ENCODE peak calls at places on chromosomes 13 and 19, in seven cellular contexts. L, C, R, N, H, U and I are unnamed samples.

GRCh38 chr13:43331676-43332075 is 308.3 kb downstream of the DNAJC15 start:
- DNase-seq in R (peak; percentile 35), U (no peak), L (no peak), C (no peak), N (no peak), H (no peak), I (no peak)

GRCh38 chr13:101452519-101453485 is at the start of gene ITGBL1:
- DNase-seq in C (peak; percentile 81), N (no peak), H (no peak), U (no peak), L (no peak), R (no peak), I (peak; percentile 0)

GRCh38 chr19:55720214-55720746 is 17.9 kb downstream of the NLRP9 start:
- DNase-seq in N (no peak), R (no peak), L (no peak), H (no peak), U (no peak), C (no peak), I (no peak)

GRCh38 chr19:41703602-41704293 is 4.7 kb upstream of the CEACAM5 start:
- DNase-seq in N (no peak), R (no peak), L (no peak), C (no peak), U (peak; percentile 48), H (no peak), I (no peak)

GRCh38 chr13:23506071-23506820 is 64.0 kb upstream of the TNFRSF19 start:
- DNase-seq in N (no peak), U (no peak), H (no peak), L (no peak), R (no peak), C (peak; percentile 80), I (no peak)

GRCh38 chr19:39499082-39499642 is 415 bp downstream of the DLL3 start:
- DNase-seq in L (no peak), N (no peak), C (no peak), H (no peak), U (no peak), R (no peak), I (no peak)

GRCh38 chr13:47455581-47455980 is 545.5 kb downstream of the SUCLA2 start:
- DNase-seq in L (no peak), U (no peak), H (no peak), C (peak; percentile 30), N (no peak), R (no peak), I (no peak)

GRCh38 chr19:18831524-18832330 is at the start of gene UPF1:
- DNase-seq in R (peak; percentile 81), L (peak; percentile 96), U (peak; percentile 99), H (peak; percentile 61), N (no peak), C (peak; percentile 88), I (peak; percentile 74)

GRCh38 chr13:109584844-109585361 is 201.5 kb downstream of the IRS2 start:
- DNase-seq in C (no peak), L (no peak), H (no peak), R (no peak), N (no peak), U (no peak), I (no peak)

GRCh38 chr13:78586706-78587105 is 16.6 kb downstream of the POU4F1 start:
- DNase-seq in N (no peak), H (no peak), U (no peak), C (no peak), R (no peak), L (no peak), I (no peak)

GRCh38 chr13:97076898-97077297 is 82.6 kb upstream of the OXGR1 start:
- DNase-seq in U (no peak), R (no peak), L (no peak), H (no peak), C (no peak), N (no peak), I (no peak)
- TF ChIP-seq CTCF in U (no peak), R (no peak), L (no peak), H (no peak), C (no peak), N (no peak), I (no peak)

GRCh38 chr13:112250788-112251445 is 125.2 kb upstream of the SPACA7 start:
- DNase-seq in H (no peak), R (no peak), N (no peak), U (peak; percentile 32), L (no peak), C (no peak), I (no peak)

GRCh38 chr13:112251930-112252585 is 124.1 kb upstream of the SPACA7 start:
- DNase-seq in C (no peak), N (no peak), R (no peak), U (no peak), L (no peak), H (no peak), I (no peak)

GRCh38 chr13:112248406-112248760 is 127.8 kb upstream of the SPACA7 start:
- DNase-seq in C (no peak), R (no peak), U (peak; percentile 53), H (no peak), N (no peak), L (no peak), I (no peak)

GRCh38 chr13:112248909-112249592 is 127.1 kb upstream of the SPACA7 start:
- DNase-seq in U (peak; percentile 42), H (no peak), N (no peak), C (no peak), R (no peak), L (no peak), I (no peak)

DNA sequence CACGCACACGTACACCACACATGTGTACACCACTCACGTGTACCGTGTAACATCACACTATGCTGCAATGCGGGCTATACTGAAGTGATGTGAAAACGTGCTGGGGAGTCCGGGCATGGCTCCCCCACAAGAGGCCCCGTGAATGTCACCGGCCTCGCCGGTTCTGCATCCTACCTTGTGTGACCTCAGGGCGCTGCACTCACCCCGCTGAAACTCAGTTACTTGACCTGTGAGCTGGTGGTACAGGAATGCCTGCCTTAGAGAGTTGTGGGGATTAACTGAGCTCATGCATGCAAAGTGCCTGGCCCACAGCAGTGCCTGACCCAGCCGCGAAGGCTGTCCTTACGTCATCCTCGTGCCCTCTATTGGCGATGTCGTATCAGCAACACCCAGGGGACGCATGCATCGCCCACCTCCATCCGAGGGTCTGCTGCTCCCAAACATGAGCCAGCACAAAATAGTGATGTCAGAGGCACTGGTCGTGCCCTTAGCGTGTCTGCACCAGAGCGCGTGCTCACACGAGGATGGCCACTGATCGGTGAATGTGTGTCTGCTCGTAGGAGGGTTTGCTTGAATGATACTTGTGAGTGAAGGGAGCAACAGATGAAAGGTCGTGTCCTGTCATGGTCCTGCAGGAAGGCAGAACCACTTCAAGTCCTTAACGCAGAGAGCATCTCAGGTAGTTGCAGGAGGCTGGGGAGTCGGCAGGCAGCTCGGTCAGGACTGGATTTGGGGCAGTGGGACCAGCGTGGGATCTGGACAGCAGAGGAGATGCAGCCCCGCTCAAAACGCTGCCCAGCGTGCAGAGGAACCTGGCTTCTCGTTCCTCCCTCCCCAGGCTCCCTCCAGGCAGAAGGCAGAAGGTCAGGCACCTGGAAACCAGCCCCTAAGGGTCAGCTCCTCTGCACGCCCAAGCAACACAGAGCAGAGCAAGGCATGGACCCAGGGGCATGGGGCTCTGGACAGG is 126.2 kb upstream of the SPACA7 start:
- DNase-seq in N (no peak), C (no peak), L (no peak), H (no peak), U (peak; percentile 48), R (no peak), I (no peak)
- H3K4me3 ChIP-seq in N (no peak overlapping the region), C (no peak overlapping the region), L (no peak overlapping the region), H (no peak overlapping the region), U (no peak overlapping the region), R (no peak overlapping the region), I (no peak overlapping the region)

DNA sequence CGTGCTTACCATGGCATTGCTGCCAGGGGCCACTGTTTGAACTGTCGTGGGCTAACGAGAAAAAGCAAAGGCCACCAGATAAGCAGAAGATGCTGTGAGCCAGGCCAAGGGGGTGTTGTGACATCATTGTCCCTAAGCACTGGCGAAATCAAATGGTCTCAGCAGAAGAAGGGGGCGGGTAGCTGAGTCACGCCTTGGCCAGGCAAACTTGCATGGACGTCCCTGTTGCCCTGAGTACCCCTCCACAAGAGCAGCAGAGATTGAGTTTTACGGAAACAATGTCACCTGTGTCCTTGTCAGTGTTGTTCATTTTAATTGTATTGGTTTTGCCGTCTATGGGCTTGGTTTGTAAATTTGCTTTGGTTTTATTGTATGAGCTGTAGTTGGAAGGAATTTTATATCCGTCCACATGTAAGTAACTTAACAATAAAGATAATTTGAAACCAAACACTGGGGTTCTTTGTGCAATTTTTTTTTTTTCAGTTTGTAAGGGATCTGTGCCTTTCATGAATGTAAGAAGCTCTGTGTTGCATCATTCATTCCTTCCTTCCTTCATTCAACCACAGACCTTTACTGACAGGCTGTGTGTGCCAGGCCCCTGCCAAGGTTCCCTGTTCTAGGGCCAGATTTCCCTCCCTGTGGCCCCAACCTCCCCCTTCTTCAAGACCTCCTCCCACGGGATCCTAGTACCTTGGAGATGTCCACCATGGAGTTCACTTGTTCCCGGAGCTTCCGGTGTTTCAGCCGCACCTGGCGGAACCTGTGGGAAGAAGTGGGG is 12.3 kb downstream of the KCNN4 start:
- DNase-seq in C (peak; percentile 32), N (no peak), L (no peak), H (no peak), R (no peak), U (peak; percentile 76), I (no peak)
- TF ChIP-seq CTCF in C (no peak), N (no peak), L (no peak), H (no peak), R (no peak), U (no peak), I (no peak)

GRCh38 chr19:8316351-8317125 is 4.6 kb downstream of the NDUFA7 start:
- DNase-seq in R (no peak), H (no peak), U (no peak), C (no peak), N (no peak), L (no peak), I (no peak)
- H3K4me3 ChIP-seq in R (no peak overlapping the region), H (no peak overlapping the region), U (no peak overlapping the region), C (no peak overlapping the region), N (no peak overlapping the region), L (no peak overlapping the region), I (no peak overlapping the region)

GRCh38 chr13:106375085-106375484 is 160.4 kb downstream of the EFNB2 start:
- DNase-seq in L (no peak), R (no peak), H (no peak), N (no peak), C (no peak), U (no peak), I (no peak)

GRCh38 chr13:106377341-106377740 is 158.1 kb downstream of the EFNB2 start:
- DNase-seq in H (no peak), U (no peak), L (no peak), C (no peak), N (no peak), R (no peak), I (no peak)

GRCh38 chr13:106381083-106381482 is 154.4 kb downstream of the EFNB2 start:
- DNase-seq in L (no peak), H (no peak), C (no peak), N (no peak), U (no peak), R (no peak), I (no peak)

GRCh38 chr13:106376411-106377112 is 158.9 kb downstream of the EFNB2 start:
- DNase-seq in N (peak; percentile 58), L (no peak), H (no peak), U (no peak), R (peak; percentile 98), C (peak; percentile 87), I (no peak)

GRCh38 chr13:106378263-106378662 is 157.2 kb downstream of the EFNB2 start:
- DNase-seq in H (no peak), C (no peak), N (no peak), U (no peak), L (no peak), R (no peak), I (no peak)
- TF ChIP-seq CTCF in H (peak; percentile 2), C (no peak), N (no peak), U (no peak), L (no peak), R (no peak), I (no peak)